ENCODE peak calls at places on chromosomes 6 and 20, in four cellular contexts. S is mucosa of descending colon, J is suprapubic skin, R is heart right ventricle. F is an unnamed sample. For H3K4me1, the result is how much of the 10 kb centered on the place peaks cover.

GRCh38 chr6:90135672-90136071 is 161.0 kb downstream of the BACH2 start:
- DNase-seq in S (no peak), J (no peak), R (no peak), F (no peak)

GRCh38 chr6:110214338-110214737 is 34.1 kb downstream of the CDC40 start:
- DNase-seq in S (no peak), J (no peak), R (no peak), F (no peak)

GRCh38 chr20:41308290-41308691 is 9.2 kb downstream of the ZHX3 start:
- DNase-seq in S (no peak), J (no peak), R (no peak), F (no peak)

GRCh38 chr6:30312266-30312665 is 14.5 kb upstream of the TRIM39 start:
- DNase-seq in S (no peak), J (no peak), R (no peak), F (no peak)

GRCh38 chr6:116876635-116877611 is at the start of gene RFX6:
- DNase-seq in S (peak), J (no peak), R (no peak), F (no peak)

GRCh38 chr20:63381781-63382431 is 20.8 kb upstream of the CHRNA4 start:
- DNase-seq in S (no peak), J (no peak), R (no peak), F (no peak)

GRCh38 chr20:13567663-13568062 is 71.1 kb downstream of the TASP1 start:
- DNase-seq in S (no peak), J (no peak), R (no peak), F (no peak)

GRCh38 chr6:83633609-83634008 is 75.3 kb downstream of the SNAP91 start:
- DNase-seq in S (no peak), J (no peak), R (no peak), F (no peak)

GRCh38 chr6:85450578-85450884 is 648 bp downstream of the NT5E start:
- DNase-seq in S (no peak), J (no peak), R (no peak), F (no peak)

GRCh38 chr6:92779758-92780157 is 639.6 kb downstream of the EPHA7 start:
- DNase-seq in S (no peak), J (no peak), R (no peak), F (no peak)

GRCh38 chr6:84539122-84539856 is 225.1 kb downstream of the TBX18 start:
- DNase-seq in S (no peak), J (no peak), R (no peak), F (no peak)

GRCh38 chr6:4281341-4282293 is 146.2 kb upstream of the ECI2 start:
- DNase-seq in S (peak), J (no peak), R (peak), F (no peak)

GRCh38 chr20:25256226-25256859 is 8.5 kb downstream of the PYGB start:
- DNase-seq in S (no peak), J (peak), R (no peak), F (no peak)

GRCh38 chr20:21613512-21613911 is 92.0 kb upstream of the PAX1 start:
- DNase-seq in S (no peak), J (no peak), R (no peak), F (no peak)

GRCh38 chr20:56003966-56004365 is 1.4 kb downstream of the CBLN4 start:
- DNase-seq in S (no peak), J (no peak), R (no peak), F (no peak)

GRCh38 chr20:38117635-38118034 is 47.4 kb downstream of the TGM2 start:
- DNase-seq in S (no peak), J (no peak), R (no peak), F (no peak)

GRCh38 chr20:37999526-38000263 is 33.6 kb downstream of the TTI1 start:
- DNase-seq in S (no peak), J (no peak), R (no peak), F (no peak)

GRCh38 chr20:19211661-19212523 is 550 bp upstream of the SLC24A3 start:
- DNase-seq in S (peak), J (no peak), R (peak), F (no peak)

GRCh38 chr20:16898433-16898832 is 150.3 kb downstream of the OTOR start:
- DNase-seq in S (no peak), J (no peak), R (no peak), F (no peak)

GRCh38 chr6:22248513-22249308 is 48.1 kb downstream of the PRL start:
- DNase-seq in S (no peak), J (no peak), R (no peak), F (no peak)

GRCh38 chr20:58228484-58229197 is at the start of gene ANKRD60:
- DNase-seq in S (no peak), J (peak), R (peak), F (no peak)

GRCh38 chr6:154615483-154616025 is 105.1 kb upstream of the CNKSR3 start:
- DNase-seq in S (peak), J (no peak), R (peak), F (peak)

GRCh38 chr6:43074847-43075741 is 1.0 kb upstream of the PTK7 start:
- DNase-seq in S (no peak), J (no peak), R (no peak), F (no peak)

GRCh38 chr20:986733-987355 is 15.3 kb downstream of the RSPO4 start:
- DNase-seq in S (no peak), J (no peak), R (no peak), F (no peak)

GRCh38 chr6:122429328-122429727 is 29.9 kb downstream of the HSF2 start:
- DNase-seq in S (no peak), J (no peak), R (no peak), F (no peak)

GRCh38 chr20:48326868-48327267 is 500.9 kb downstream of the PREX1 start:
- DNase-seq in S (no peak), J (no peak), R (peak), F (peak)

GRCh38 chr6:187252-187840 is 104.9 kb upstream of the DUSP22 start:
- DNase-seq in S (no peak), J (peak), R (no peak), F (no peak)

GRCh38 chr20:23153696-23154341 is 67.7 kb upstream of the CD93 start:
- DNase-seq in S (no peak), J (no peak), R (no peak), F (no peak)

GRCh38 chr20:24837721-24838456 is 111.2 kb upstream of the CST7 start:
- DNase-seq in S (no peak), J (no peak), R (no peak), F (no peak)

GRCh38 chr6:150567360-150567759 is 32.3 kb upstream of the PLEKHG1 start:
- DNase-seq in S (no peak), J (no peak), R (no peak), F (no peak)

GRCh38 chr6:104182811-104183210 is 676.9 kb downstream of the HACE1 start:
- DNase-seq in S (no peak), J (no peak), R (no peak), F (no peak)

GRCh38 chr6:141164042-141164748 is 968.5 kb upstream of the GJE1 start:
- DNase-seq in S (no peak), J (no peak), R (no peak), F (no peak)

GRCh38 chr20:17501701-17502100 is 29.5 kb downstream of the BFSP1 start:
- DNase-seq in S (no peak), J (peak), R (no peak), F (no peak)

GRCh38 chr20:56463428-56463827 is 5.0 kb upstream of the RTF2 start:
- DNase-seq in S (no peak), J (no peak), R (no peak), F (no peak)

DNA sequence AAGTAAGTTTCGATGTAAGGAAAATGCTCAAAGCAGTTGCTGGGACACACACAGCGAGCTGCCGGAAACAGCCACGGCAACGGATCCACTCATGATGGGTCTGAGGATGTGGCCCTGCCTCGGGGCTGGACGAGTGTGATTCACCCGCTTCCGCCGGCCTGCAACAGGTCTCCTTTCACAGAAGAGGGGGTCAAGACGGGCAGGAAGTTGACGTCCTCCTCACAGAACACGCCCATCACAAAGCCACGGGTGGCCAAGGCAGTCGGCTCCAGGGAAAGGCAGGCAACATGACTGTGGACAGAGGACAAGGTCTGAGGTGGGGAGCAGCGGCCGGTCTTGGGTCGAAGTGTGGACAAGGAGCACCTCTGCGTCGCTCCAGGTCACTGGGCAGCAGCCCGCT is 29.9 kb upstream of the SMOC2 start:
- DNase-seq in S (no peak), J (peak), R (no peak), F (no peak)
- H3K4me1 ChIP-seq in S (under half), J (under half), R (under half), F (under half)

GRCh38 chr6:11427827-11428245 is 109.7 kb upstream of the TMEM170B start:
- DNase-seq in S (no peak), J (no peak), R (no peak), F (no peak)
- H3K4me1 ChIP-seq in S (under half), J (under half), R (under half), F (under half)

GRCh38 chr6:3194535-3195376 is 32.7 kb downstream of the TUBB2B start:
- DNase-seq in S (no peak), J (no peak), R (no peak), F (no peak)

GRCh38 chr6:3193102-3193837 is 34.2 kb downstream of the TUBB2B start:
- DNase-seq in S (no peak), J (no peak), R (no peak), F (no peak)

GRCh38 chr6:3195695-3196497 is 31.6 kb downstream of the TUBB2B start:
- DNase-seq in S (no peak), J (no peak), R (no peak), F (no peak)

GRCh38 chr6:3196770-3197169 is 30.7 kb downstream of the TUBB2B start:
- DNase-seq in S (no peak), J (no peak), R (no peak), F (no peak)

DNA sequence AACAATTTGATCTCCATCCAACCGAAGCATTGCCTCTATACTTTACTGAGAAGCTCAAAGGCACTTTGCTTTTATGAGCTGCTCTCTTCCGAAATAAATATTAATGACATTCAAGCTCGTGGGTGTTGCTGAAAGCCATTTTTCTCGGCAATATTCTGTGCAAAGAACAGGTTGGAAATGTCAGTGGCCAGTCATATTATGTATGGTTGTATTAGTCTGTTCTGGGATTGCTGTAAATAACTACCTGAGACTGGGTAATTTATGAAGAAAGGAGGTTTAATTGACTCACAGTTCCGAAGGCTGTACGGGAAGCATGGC is 32.1 kb downstream of the TUBB2B start:
- DNase-seq in S (no peak), J (no peak), R (no peak), F (no peak)
- H3K4me1 ChIP-seq in S (under half), J (under half), R (under half), F (under half)

GRCh38 chr20:49694450-49695071 is 19.1 kb downstream of the B4GALT5 start:
- DNase-seq in S (no peak), J (no peak), R (no peak), F (no peak)
- H3K4me1 ChIP-seq in S (under half), J (under half), R (under half), F (under half)

GRCh38 chr6:147852772-147853171 is 344.3 kb downstream of the SAMD5 start:
- DNase-seq in S (no peak), J (no peak), R (no peak), F (no peak)
- H3K4me1 ChIP-seq in S (under half), J (under half), R (under half), F (under half)

GRCh38 chr20:5746064-5746463 is 4.1 kb upstream of the SHLD1 start:
- DNase-seq in S (no peak), J (no peak), R (no peak), F (no peak)
- H3K4me1 ChIP-seq in S (under half), J (under half), R (under half), F (under half)

DNA sequence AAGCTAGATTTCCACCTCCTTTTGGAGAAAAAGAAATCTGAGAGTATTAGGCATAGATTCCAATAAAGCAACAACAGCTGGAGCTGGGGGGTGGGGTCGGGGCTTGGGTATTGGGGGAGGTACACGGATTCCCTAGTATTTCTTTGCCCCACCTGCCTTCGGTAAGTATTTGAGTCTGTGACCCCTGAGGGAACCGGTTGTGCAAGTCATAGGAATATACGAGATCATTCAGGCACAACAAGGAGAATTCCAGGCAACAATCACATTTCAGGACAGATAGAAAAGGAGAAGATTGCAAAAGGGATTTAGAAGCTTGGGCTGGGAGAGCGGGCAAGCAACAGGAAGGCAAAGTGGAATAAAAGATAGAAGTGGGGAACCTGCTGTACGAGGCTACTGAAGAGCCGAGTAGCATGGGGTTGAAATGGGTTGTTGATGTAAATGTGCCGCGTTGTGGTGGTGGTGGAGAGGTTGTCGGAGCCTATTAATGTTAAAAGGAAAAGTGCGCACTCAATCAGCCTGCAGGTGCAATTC is 148.9 kb downstream of the BCAS1 start:
- DNase-seq in S (no peak), J (peak), R (no peak), F (no peak)
- H3K4me1 ChIP-seq in S (under half), J (half or more), R (under half), F (under half)

F was measured in tibial nerve.